ENCODE peak calls at places on chromosomes 16 and 17, in five cellular contexts. One of them, this sample, is unnamed.

GRCh38 chr17:35715416-35715815 is 16.0 kb upstream of the RASL10B start:
- DNase-seq in A549: no peak
- DNase-seq in endothelial cell of umbilical vein: no peak
- DNase-seq in HepG2: no peak
- DNase-seq in GM12878: no peak
- DNase-seq in this sample: no peak

GRCh38 chr17:39813631-39814030 is 50.5 kb downstream of the IKZF3 start:
- DNase-seq in A549: no peak
- DNase-seq in endothelial cell of umbilical vein: no peak
- DNase-seq in HepG2: no peak
- DNase-seq in GM12878: no peak
- DNase-seq in this sample: no peak

GRCh38 chr17:9370464-9370863 is 205.2 kb downstream of the STX8 start:
- DNase-seq in A549: peak
- DNase-seq in endothelial cell of umbilical vein: no peak
- DNase-seq in HepG2: peak
- DNase-seq in GM12878: no peak
- DNase-seq in this sample: no peak

GRCh38 chr17:37050905-37051304 is 102.2 kb downstream of the AATF start:
- DNase-seq in A549: no peak
- DNase-seq in endothelial cell of umbilical vein: no peak
- DNase-seq in HepG2: no peak
- DNase-seq in GM12878: no peak
- DNase-seq in this sample: no peak

GRCh38 chr17:2222901-2223616 is 80.5 kb downstream of the SMG6 start:
- DNase-seq in A549: no peak
- DNase-seq in endothelial cell of umbilical vein: peak
- DNase-seq in HepG2: no peak
- DNase-seq in GM12878: peak
- DNase-seq in this sample: no peak

GRCh38 chr17:49994085-49995054 is 654 bp downstream of the DLX3 start:
- DNase-seq in A549: no peak
- DNase-seq in endothelial cell of umbilical vein: peak
- DNase-seq in HepG2: no peak
- DNase-seq in GM12878: no peak
- DNase-seq in this sample: no peak

GRCh38 chr16:19595043-19595767 is 39.7 kb downstream of the VPS35L start:
- DNase-seq in A549: peak
- DNase-seq in endothelial cell of umbilical vein: peak
- DNase-seq in HepG2: no peak
- DNase-seq in GM12878: no peak
- DNase-seq in this sample: no peak

GRCh38 chr17:80492343-80493136 is 16.1 kb upstream of the NPTX1 start:
- DNase-seq in A549: no peak
- DNase-seq in endothelial cell of umbilical vein: no peak
- DNase-seq in HepG2: no peak
- DNase-seq in GM12878: no peak
- DNase-seq in this sample: no peak

GRCh38 chr16:84040823-84041391 is 1.7 kb downstream of the SLC38A8 start:
- DNase-seq in A549: no peak
- DNase-seq in endothelial cell of umbilical vein: no peak
- DNase-seq in HepG2: no peak
- DNase-seq in GM12878: no peak
- DNase-seq in this sample: no peak

GRCh38 chr17:6648181-6648580 is 3.2 kb downstream of the MED31 start:
- DNase-seq in A549: peak
- DNase-seq in endothelial cell of umbilical vein: peak
- DNase-seq in HepG2: peak
- DNase-seq in GM12878: no peak
- DNase-seq in this sample: no peak

GRCh38 chr17:52170963-52171572 is 12.6 kb upstream of the CA10 start:
- DNase-seq in A549: peak
- DNase-seq in endothelial cell of umbilical vein: no peak
- DNase-seq in HepG2: peak
- DNase-seq in GM12878: no peak
- DNase-seq in this sample: no peak

GRCh38 chr17:5234645-5235576 is at the start of gene SCIMP:
- DNase-seq in A549: no peak
- DNase-seq in endothelial cell of umbilical vein: no peak
- DNase-seq in HepG2: no peak
- DNase-seq in GM12878: peak
- DNase-seq in this sample: no peak

GRCh38 chr16:19843371-19843770 is 41.3 kb downstream of the GPRC5B start:
- DNase-seq in A549: no peak
- DNase-seq in endothelial cell of umbilical vein: no peak
- DNase-seq in HepG2: no peak
- DNase-seq in GM12878: no peak
- DNase-seq in this sample: peak

GRCh38 chr17:66661411-66661843 is 173.5 kb upstream of the CACNG5 start:
- DNase-seq in A549: peak
- DNase-seq in endothelial cell of umbilical vein: peak
- DNase-seq in HepG2: no peak
- DNase-seq in GM12878: no peak
- DNase-seq in this sample: peak

GRCh38 chr16:68401871-68402747 is 46.2 kb downstream of the SMPD3 start:
- DNase-seq in A549: no peak
- DNase-seq in endothelial cell of umbilical vein: no peak
- DNase-seq in HepG2: no peak
- DNase-seq in GM12878: no peak
- DNase-seq in this sample: no peak

GRCh38 chr17:30969989-30970680 is 704 bp upstream of the RNF135 start:
- DNase-seq in A549: no peak
- DNase-seq in endothelial cell of umbilical vein: no peak
- DNase-seq in HepG2: no peak
- DNase-seq in GM12878: no peak
- DNase-seq in this sample: no peak

GRCh38 chr17:30975042-30975820 is 4.4 kb downstream of the RNF135 start:
- DNase-seq in A549: no peak
- DNase-seq in endothelial cell of umbilical vein: no peak
- DNase-seq in HepG2: no peak
- DNase-seq in GM12878: no peak
- DNase-seq in this sample: no peak

GRCh38 chr17:30970757-30971567 is at the start of gene RNF135:
- DNase-seq in A549: peak
- DNase-seq in endothelial cell of umbilical vein: peak
- DNase-seq in HepG2: no peak
- DNase-seq in GM12878: no peak
- DNase-seq in this sample: no peak
- TF ChIP-seq MYC in A549: peak
- TF ChIP-seq MYC in endothelial cell of umbilical vein: no peak
- TF ChIP-seq MYC in HepG2: no peak
- TF ChIP-seq MYC in GM12878: peak
- TF ChIP-seq MYC in this sample: no peak

DNA sequence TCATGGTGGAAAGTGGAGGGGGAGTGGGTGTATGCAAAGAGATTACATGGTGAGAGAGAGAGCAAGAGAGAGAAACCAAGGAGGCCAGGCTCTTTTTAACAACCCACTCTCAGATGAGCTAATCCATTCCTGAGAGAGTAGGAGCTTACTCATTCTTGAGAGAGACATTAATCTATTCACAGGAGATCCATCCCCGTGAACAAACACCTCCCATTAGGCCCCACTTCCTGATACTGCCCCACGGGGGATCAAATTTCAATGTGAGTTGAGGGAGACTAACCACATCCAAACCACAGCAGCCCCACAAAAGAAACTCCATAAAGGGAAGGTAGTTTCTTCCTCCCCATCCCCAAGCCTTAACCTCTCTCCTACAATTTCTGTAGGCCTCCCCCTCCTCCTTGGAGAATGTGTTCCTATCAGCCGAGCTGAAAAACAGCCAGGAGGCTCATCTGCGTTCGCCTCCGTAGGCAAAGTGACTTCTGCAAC is 450.0 kb downstream of the NPIPA7 start:
- DNase-seq in A549: peak
- DNase-seq in endothelial cell of umbilical vein: no peak
- DNase-seq in HepG2: no peak
- DNase-seq in GM12878: no peak
- DNase-seq in this sample: peak
- TF ChIP-seq MYC in A549: no peak
- TF ChIP-seq MYC in endothelial cell of umbilical vein: no peak
- TF ChIP-seq MYC in HepG2: no peak
- TF ChIP-seq MYC in GM12878: no peak
- TF ChIP-seq MYC in this sample: no peak

DNA sequence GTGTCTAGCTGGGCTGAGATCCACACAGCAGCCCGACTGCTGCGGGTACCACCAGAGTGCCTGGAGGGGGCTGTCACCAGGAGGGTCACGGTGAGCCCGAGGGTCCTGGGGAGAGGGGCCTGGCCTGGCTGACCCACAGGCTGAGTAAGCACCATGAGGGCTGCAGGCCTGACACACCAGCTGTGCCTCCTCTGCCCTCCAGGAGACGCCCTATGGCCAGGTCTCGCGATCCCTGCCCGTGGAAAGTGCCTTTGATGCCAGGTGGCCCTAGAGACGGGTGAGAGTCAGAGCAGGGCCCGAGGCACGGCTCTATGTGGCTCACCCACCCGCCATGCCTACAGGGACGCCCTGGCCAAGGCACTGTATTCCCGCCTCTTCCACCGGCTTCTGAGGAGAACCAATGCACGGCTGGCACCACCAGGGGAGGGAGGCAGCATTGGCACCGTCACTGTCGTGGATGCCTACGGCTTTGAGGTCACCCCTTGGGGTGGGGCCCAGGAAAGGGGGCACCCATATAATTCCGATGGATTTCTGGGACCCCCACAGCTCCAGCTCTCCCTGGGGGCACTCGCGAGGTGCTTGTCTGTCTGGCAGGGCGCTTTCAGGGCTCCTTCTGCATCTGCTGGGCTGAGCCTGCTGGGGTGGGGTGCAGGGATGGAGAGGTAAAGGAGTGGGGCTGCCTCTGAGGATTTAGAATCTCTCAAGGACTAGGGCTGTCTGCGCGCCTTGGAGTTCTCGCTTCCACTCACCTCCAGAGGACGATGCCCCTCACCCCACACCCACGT is 7.1 kb downstream of the MYO15B start:
- DNase-seq in A549: peak
- DNase-seq in endothelial cell of umbilical vein: no peak
- DNase-seq in HepG2: no peak
- DNase-seq in GM12878: no peak
- DNase-seq in this sample: no peak
- TF ChIP-seq MYC in A549: no peak
- TF ChIP-seq MYC in endothelial cell of umbilical vein: no peak
- TF ChIP-seq MYC in HepG2: no peak
- TF ChIP-seq MYC in GM12878: no peak
- TF ChIP-seq MYC in this sample: no peak

GRCh38 chr17:45302649-45303173 is 14.1 kb downstream of the MAP3K14 start:
- DNase-seq in A549: no peak
- DNase-seq in endothelial cell of umbilical vein: no peak
- DNase-seq in HepG2: no peak
- DNase-seq in GM12878: peak
- DNase-seq in this sample: no peak
- TF ChIP-seq MYC in A549: no peak
- TF ChIP-seq MYC in endothelial cell of umbilical vein: no peak
- TF ChIP-seq MYC in HepG2: no peak
- TF ChIP-seq MYC in GM12878: no peak
- TF ChIP-seq MYC in this sample: no peak

GRCh38 chr17:78124081-78124835 is 4.3 kb downstream of the TMC6 start:
- DNase-seq in A549: no peak
- DNase-seq in endothelial cell of umbilical vein: no peak
- DNase-seq in HepG2: no peak
- DNase-seq in GM12878: no peak
- DNase-seq in this sample: no peak
- TF ChIP-seq MYC in A549: no peak
- TF ChIP-seq MYC in endothelial cell of umbilical vein: no peak
- TF ChIP-seq MYC in HepG2: no peak
- TF ChIP-seq MYC in GM12878: no peak
- TF ChIP-seq MYC in this sample: no peak

GRCh38 chr16:55479560-55480197 is 681 bp downstream of the MMP2 start:
- DNase-seq in A549: no peak
- DNase-seq in endothelial cell of umbilical vein: peak
- DNase-seq in HepG2: no peak
- DNase-seq in GM12878: no peak
- DNase-seq in this sample: no peak
- TF ChIP-seq MYC in A549: no peak
- TF ChIP-seq MYC in endothelial cell of umbilical vein: no peak
- TF ChIP-seq MYC in HepG2: no peak
- TF ChIP-seq MYC in GM12878: no peak
- TF ChIP-seq MYC in this sample: no peak

This sample was measured in K562.